ENCODE peak calls at places on chromosome 14, in nine cellular contexts. W, X, R, D, P, E, F, C and N are unnamed samples.

GRCh38 chr14:91095178-91095577 is 18.7 kb upstream of the DGLUCY start:
- DNase-seq in P (no peak), D (no peak), C (no peak), X (no peak), W (no peak), E (no peak), R (no peak), F (no peak), N (no peak)

GRCh38 chr14:105060751-105061427 is 4.3 kb downstream of the GPR132 start:
- DNase-seq in E (no peak), X (no peak), P (peak), D (no peak), R (no peak), W (no peak), C (peak), F (no peak), N (no peak)

GRCh38 chr14:35140718-35141581 is 18.6 kb downstream of the PRORP start:
- DNase-seq in E (no peak), C (peak), P (no peak), W (no peak), F (no peak), D (peak), X (no peak), R (no peak), N (no peak)

GRCh38 chr14:89947344-89947743 is 7.2 kb downstream of the EFCAB11 start:
- DNase-seq in E (no peak), X (no peak), P (no peak), C (no peak), D (no peak), W (no peak), F (no peak), R (no peak), N (no peak)

GRCh38 chr14:47626151-47627035 is 49.0 kb downstream of the MDGA2 start:
- DNase-seq in E (no peak), X (no peak), D (no peak), C (no peak), P (no peak), W (no peak), R (no peak), F (no peak), N (no peak)

GRCh38 chr14:63435838-63436237 is 107.3 kb downstream of the PPP2R5E start:
- DNase-seq in D (peak), W (no peak), P (peak), E (no peak), C (peak), X (no peak), R (peak), F (peak), N (no peak)

GRCh38 chr14:45135181-45135580 is 549 bp upstream of the FANCM start:
- DNase-seq in F (no peak), X (peak), W (no peak), E (no peak), P (no peak), R (peak), D (peak), C (peak), N (no peak)

GRCh38 chr14:21476526-21476924 is 234 bp downstream of the RAB2B start:
- DNase-seq in P (peak), W (no peak), X (no peak), R (peak), F (no peak), D (no peak), E (peak), C (peak), N (no peak)

GRCh38 chr14:20904393-20905029 is 13.3 kb downstream of the RNASE3 start:
- DNase-seq in D (no peak), C (no peak), X (peak), R (no peak), P (peak), F (no peak), E (peak), W (no peak), N (no peak)

GRCh38 chr14:68520637-68521556 is 272.0 kb downstream of the ZFP36L1 start:
- DNase-seq in F (no peak), W (peak), D (no peak), X (no peak), E (no peak), P (peak), R (no peak), C (no peak), N (no peak)

GRCh38 chr14:75247286-75247922 is 31.2 kb upstream of the FOS start:
- DNase-seq in X (no peak), P (no peak), F (no peak), C (no peak), R (no peak), E (no peak), D (no peak), W (no peak), N (peak)

GRCh38 chr14:76829016-76829365 is 2.8 kb downstream of the LRRC74A start:
- DNase-seq in W (no peak), E (no peak), P (peak), R (no peak), X (no peak), F (no peak), C (peak), D (peak), N (no peak)

GRCh38 chr14:104865069-104865630 is at the start of gene CEP170B:
- DNase-seq in E (peak), X (peak), D (peak), R (peak), F (no peak), C (peak), P (peak), W (peak), N (peak)

DNA sequence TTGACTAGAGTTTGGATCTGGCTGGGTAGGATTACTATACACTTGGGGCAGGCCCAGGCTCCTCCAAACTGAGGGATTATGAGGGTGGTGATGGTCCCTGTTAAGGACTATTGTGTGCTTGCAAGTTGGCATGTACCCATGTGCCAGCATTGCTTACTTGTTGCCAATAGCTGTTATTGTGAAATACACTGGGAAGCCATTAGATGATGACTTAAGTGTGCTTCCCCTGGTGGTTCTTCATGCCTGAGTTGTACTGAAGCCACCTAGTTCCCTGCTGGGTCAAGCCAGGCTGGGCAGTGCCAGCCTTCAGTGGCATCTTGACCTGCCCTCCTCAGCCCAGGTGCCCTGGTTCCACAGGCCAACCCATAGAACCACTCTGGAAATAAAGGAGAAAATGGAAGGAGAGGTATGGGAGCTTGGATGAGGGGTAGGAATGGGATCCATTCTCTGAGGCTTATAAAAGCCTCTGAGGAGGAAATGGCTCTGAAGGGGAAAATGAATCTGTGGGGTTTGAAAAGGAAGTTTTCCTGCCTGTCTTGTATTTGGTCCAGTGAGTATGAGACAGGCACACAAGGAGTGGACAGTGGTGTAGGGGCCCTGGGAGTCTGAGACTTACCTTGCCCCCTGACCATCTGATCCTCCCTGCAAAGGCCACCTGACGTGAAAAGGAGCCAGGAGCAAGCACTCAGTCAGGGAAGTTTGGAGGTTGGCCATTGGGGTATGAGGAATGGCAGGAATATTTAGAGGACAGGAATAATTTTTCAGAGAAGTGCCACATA is 724 bp downstream of the LTB4R start:
- DNase-seq in W (no peak), E (no peak), X (no peak), P (no peak), C (no peak), R (no peak), F (no peak), D (peak), N (no peak)
- TF ChIP-seq CTCF in W (no peak), E (no peak), X (no peak), P (no peak), C (no peak), R (no peak), F (peak), D (no peak), N (no peak)

GRCh38 chr14:41925409-41925808 is 318.7 kb downstream of the LRFN5 start:
- DNase-seq in F (no peak), E (no peak), C (peak), R (no peak), P (peak), X (peak), D (peak), W (peak), N (no peak)
- TF ChIP-seq CTCF in F (peak), E (peak), C (peak), R (no peak), P (no peak), X (peak), D (peak), W (no peak), N (no peak)

DNA sequence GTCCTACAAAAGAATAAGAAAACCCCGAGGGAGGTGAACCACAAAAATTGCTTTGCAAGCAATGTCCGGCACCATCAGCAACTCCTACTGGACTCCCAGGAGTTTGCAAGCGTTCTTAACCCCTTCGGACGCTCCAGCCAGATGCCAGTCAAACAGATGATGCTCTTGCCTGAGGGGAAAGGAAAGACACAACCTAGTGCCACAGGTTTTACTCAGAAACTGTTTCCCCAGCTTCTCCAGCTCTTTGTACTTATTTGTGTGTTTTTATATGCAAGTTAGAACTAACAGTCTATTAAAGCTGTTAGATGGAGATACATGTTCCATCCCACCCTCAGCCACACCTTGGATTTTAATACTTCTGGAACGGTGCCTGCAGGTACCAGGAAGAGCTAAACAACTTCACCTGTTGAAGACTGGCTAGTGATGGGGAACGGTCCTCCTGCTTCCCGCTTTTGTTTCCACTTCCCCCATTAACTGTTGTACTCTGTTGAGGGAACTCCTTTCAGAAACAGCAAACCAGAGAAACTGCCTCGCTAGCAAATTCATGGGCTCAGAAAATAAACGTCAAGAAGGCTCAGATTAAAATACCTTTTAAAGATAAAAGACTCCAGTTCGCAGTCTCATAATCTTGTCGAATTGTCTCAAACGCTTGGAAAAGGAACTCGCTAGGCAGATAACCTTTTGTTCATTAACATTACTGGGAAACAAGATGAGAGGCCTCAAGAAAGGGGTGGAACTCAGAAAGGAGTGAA is 1.1 kb upstream of the FERMT2 start:
- DNase-seq in P (peak), C (peak), D (peak), W (peak), F (peak), X (peak), R (peak), E (peak), N (peak)
- TF ChIP-seq CTCF in P (no peak), C (peak), D (peak), W (peak), F (peak), X (peak), R (no peak), E (peak), N (peak)

GRCh38 chr14:97218336-97218712 is 421.1 kb downstream of the VRK1 start:
- DNase-seq in E (peak), P (no peak), D (no peak), R (no peak), F (no peak), W (no peak), X (peak), C (no peak), N (no peak)

GRCh38 chr14:97219356-97220017 is 422.3 kb downstream of the VRK1 start:
- DNase-seq in X (no peak), C (no peak), P (no peak), R (no peak), F (no peak), E (peak), W (no peak), D (no peak), N (no peak)

GRCh38 chr14:97221572-97221971 is 424.4 kb downstream of the VRK1 start:
- DNase-seq in W (no peak), P (no peak), C (no peak), E (no peak), R (no peak), X (no peak), D (no peak), F (no peak), N (no peak)

GRCh38 chr14:97217094-97217885 is 420.1 kb downstream of the VRK1 start:
- DNase-seq in E (no peak), D (no peak), F (no peak), W (no peak), X (no peak), P (no peak), C (no peak), R (no peak), N (no peak)

GRCh38 chr14:97218713-97219355 is 421.7 kb downstream of the VRK1 start:
- DNase-seq in C (no peak), P (no peak), D (no peak), R (no peak), W (no peak), F (no peak), X (peak), E (peak), N (no peak)
- TF ChIP-seq CTCF in C (no peak), P (no peak), D (no peak), R (no peak), W (no peak), F (no peak), X (no peak), E (peak), N (no peak)

DNA sequence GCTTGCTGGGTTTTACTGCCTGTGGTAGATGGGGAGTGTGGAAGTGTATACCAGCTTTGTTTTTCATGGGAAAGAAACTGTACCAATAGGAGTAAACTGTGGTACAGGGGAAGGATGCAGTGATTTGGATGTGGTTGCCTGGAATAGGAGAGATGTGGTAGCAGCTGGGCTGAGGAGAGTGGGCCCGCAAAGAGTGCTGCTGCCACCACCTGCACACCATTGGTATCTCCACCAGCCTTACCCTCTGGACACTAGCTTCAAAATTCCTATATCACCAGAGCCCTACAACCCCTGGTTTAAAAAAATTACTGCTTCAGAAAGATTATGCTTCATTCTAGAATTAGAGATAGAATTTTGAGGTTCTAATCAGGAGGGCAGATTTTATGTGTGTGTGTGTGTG is 53.6 kb downstream of the AKAP6 start:
- DNase-seq in W (peak), D (peak), P (peak), C (no peak), E (no peak), F (no peak), R (no peak), X (peak), N (no peak)
- TF ChIP-seq CTCF in W (peak), D (peak), P (no peak), C (peak), E (peak), F (peak), R (no peak), X (peak), N (no peak)

GRCh38 chr14:103854822-103855733 is 7.7 kb upstream of the PPP1R13B start:
- DNase-seq in F (no peak), D (no peak), X (peak), R (no peak), P (peak), W (peak), E (peak), C (no peak), N (no peak)
- TF ChIP-seq CTCF in F (no peak), D (no peak), X (no peak), R (no peak), P (no peak), W (no peak), E (no peak), C (no peak), N (no peak)

GRCh38 chr14:70707138-70708038 is 65.7 kb downstream of the TTC9 start:
- DNase-seq in E (no peak), W (no peak), C (no peak), F (no peak), R (no peak), X (no peak), D (peak), P (peak), N (peak)
- TF ChIP-seq CTCF in E (no peak), W (no peak), C (no peak), F (no peak), R (no peak), X (no peak), D (no peak), P (no peak), N (no peak)

DNA sequence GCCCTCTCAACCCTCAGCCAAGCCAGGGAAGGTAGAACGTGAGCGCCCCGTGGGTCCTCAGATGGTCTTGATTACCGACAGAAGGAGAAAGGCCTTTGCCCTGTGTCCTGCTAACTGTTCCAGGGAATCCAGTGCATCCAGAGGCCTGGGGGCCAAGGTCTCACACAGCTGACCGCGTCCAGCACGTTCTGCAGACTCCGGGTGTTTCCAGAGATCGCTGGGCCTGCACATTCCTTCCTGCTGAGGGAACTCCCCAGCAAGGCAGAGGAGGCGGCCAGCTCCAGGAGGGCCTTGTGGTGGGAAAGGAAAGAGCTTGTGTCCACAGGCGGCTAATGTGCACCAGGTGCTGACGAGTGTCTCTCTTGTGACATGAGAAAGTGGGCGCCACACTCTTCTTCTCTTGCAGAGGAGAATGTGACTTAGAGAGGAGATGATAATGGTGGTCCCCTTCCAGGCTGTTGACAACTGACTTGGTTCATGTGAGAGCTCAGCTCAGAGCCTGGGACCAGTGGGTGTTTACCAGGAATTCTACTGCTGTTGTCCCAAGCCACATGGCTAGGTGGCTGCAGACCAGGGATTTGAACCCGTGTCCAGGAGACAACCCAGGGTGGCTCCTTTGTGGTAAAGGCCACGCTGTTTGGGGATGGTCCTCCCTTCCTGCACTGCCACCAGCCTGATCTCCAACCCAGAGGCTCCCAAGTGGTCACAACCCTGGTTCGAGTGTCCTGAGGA is 46.8 kb upstream of the DLK1 start:
- DNase-seq in W (no peak), C (peak), R (no peak), E (no peak), D (peak), P (peak), F (peak), X (peak), N (no peak)
- TF ChIP-seq CTCF in W (no peak), C (peak), R (no peak), E (no peak), D (peak), P (no peak), F (peak), X (peak), N (no peak)